ENCODE peak calls at places on chromosomes 2 and 18, in eight cellular contexts. S, A, Q, E, G, C, J and U are unnamed samples.

GRCh38 chr2:70104231-70105111 is 17.2 kb downstream of the PCBP1 start:
- DNase-seq in Q (no peak), A (no peak), C (no peak), E (peak), G (no peak), S (no peak), J (no peak), U (peak)

GRCh38 chr18:23137093-23137640 is 1.9 kb downstream of the CABLES1 start:
- DNase-seq in E (peak), G (no peak), S (no peak), J (no peak), Q (no peak), C (no peak), A (no peak), U (peak)

GRCh38 chr2:12587729-12588522 is 128.8 kb upstream of the TRIB2 start:
- DNase-seq in E (peak), J (peak), A (no peak), Q (no peak), S (no peak), G (no peak), C (no peak), U (no peak)

GRCh38 chr2:39408351-39409136 is 28.5 kb downstream of the MAP4K3 start:
- DNase-seq in E (peak), C (no peak), S (no peak), Q (no peak), G (no peak), A (no peak), J (no peak), U (no peak)

GRCh38 chr2:12982149-12982584 is 265.4 kb downstream of the TRIB2 start:
- DNase-seq in E (peak), S (no peak), G (no peak), J (peak), Q (no peak), C (no peak), A (no peak), U (no peak)

GRCh38 chr2:43462866-43463641 is 132.8 kb downstream of the THADA start:
- DNase-seq in G (peak), E (peak), Q (no peak), J (no peak), S (no peak), C (no peak), A (no peak), U (no peak)

GRCh38 chr18:23088343-23088742 is 46.9 kb upstream of the CABLES1 start:
- DNase-seq in A (no peak), J (no peak), E (no peak), C (no peak), S (no peak), G (no peak), Q (no peak), U (no peak)

GRCh38 chr2:82124629-82125028 is 1820.1 kb upstream of the LRRTM1 start:
- DNase-seq in A (no peak), C (no peak), Q (no peak), S (no peak), E (no peak), G (no peak), J (no peak), U (no peak)

GRCh38 chr2:79788952-79789612 is 276.2 kb downstream of the CTNNA2 start:
- DNase-seq in A (no peak), S (no peak), G (no peak), E (no peak), Q (no peak), C (no peak), J (no peak), U (no peak)

GRCh38 chr2:196808281-196808680 is 874 bp downstream of the C2orf66 start:
- DNase-seq in G (no peak), Q (no peak), E (no peak), A (no peak), S (no peak), J (no peak), C (no peak), U (no peak)

GRCh38 chr2:201448701-201449100 is 2.6 kb downstream of the TRAK2 start:
- DNase-seq in G (no peak), Q (no peak), A (no peak), J (no peak), C (peak), S (no peak), E (no peak), U (no peak)

GRCh38 chr2:195319112-195319460 is 337.9 kb upstream of the SLC39A10 start:
- DNase-seq in A (no peak), C (no peak), E (peak), S (no peak), G (no peak), Q (no peak), J (no peak), U (no peak)

GRCh38 chr18:48639772-48640432 is 101.1 kb downstream of the CTIF start:
- DNase-seq in C (no peak), G (no peak), Q (no peak), S (no peak), J (no peak), A (no peak), E (no peak), U (peak)

GRCh38 chr2:8676191-8676914 is 5.5 kb upstream of the ID2 start:
- DNase-seq in Q (no peak), C (no peak), S (peak), A (no peak), E (peak), J (peak), G (no peak), U (peak)